ENCODE peak calls at places on chromosomes 1 and 21, in five cellular contexts. One of them, this sample, is unnamed.

GRCh38 chr1:84387480-84388163 is 10.7 kb upstream of the DNASE2B start:
- DNase-seq in nucleus accumbens: no peak
- DNase-seq in stimulated activated CD8-positive, alpha-beta memory T cell treated with anti-CD3 and anti-CD28 coated beads, Interleukin-2, amount 100 ng/mL, for 48 hours: no peak
- DNase-seq in HAP-1: no peak
- DNase-seq in RPMI8226: no peak
- DNase-seq in this sample: no peak

GRCh38 chr21:34185051-34185750 is 111.8 kb downstream of the MRPS6 start:
- DNase-seq in nucleus accumbens: no peak
- DNase-seq in stimulated activated CD8-positive, alpha-beta memory T cell treated with anti-CD3 and anti-CD28 coated beads, Interleukin-2, amount 100 ng/mL, for 48 hours: no peak
- DNase-seq in HAP-1: no peak
- DNase-seq in RPMI8226: no peak
- DNase-seq in this sample: no peak

GRCh38 chr1:203744008-203744972 is 20.7 kb upstream of the LAX1 start:
- DNase-seq in nucleus accumbens: peak; percentile 8
- DNase-seq in stimulated activated CD8-positive, alpha-beta memory T cell treated with anti-CD3 and anti-CD28 coated beads, Interleukin-2, amount 100 ng/mL, for 48 hours: no peak
- DNase-seq in HAP-1: no peak
- DNase-seq in RPMI8226: peak; percentile 77
- DNase-seq in this sample: no peak

GRCh38 chr1:228281631-228282328 is 73.9 kb downstream of the OBSCN start:
- DNase-seq in nucleus accumbens: no peak
- DNase-seq in stimulated activated CD8-positive, alpha-beta memory T cell treated with anti-CD3 and anti-CD28 coated beads, Interleukin-2, amount 100 ng/mL, for 48 hours: no peak
- DNase-seq in HAP-1: no peak
- DNase-seq in RPMI8226: no peak
- DNase-seq in this sample: no peak

GRCh38 chr1:101236546-101237228 is at the start of gene S1PR1:
- DNase-seq in nucleus accumbens: peak; percentile 40
- DNase-seq in stimulated activated CD8-positive, alpha-beta memory T cell treated with anti-CD3 and anti-CD28 coated beads, Interleukin-2, amount 100 ng/mL, for 48 hours: peak; percentile 72
- DNase-seq in HAP-1: peak; percentile 73
- DNase-seq in RPMI8226: peak; percentile 44
- DNase-seq in this sample: peak; percentile 14

GRCh38 chr1:108000620-108001105 is 35.7 kb upstream of the VAV3 start:
- DNase-seq in nucleus accumbens: peak; percentile 29
- DNase-seq in stimulated activated CD8-positive, alpha-beta memory T cell treated with anti-CD3 and anti-CD28 coated beads, Interleukin-2, amount 100 ng/mL, for 48 hours: no peak
- DNase-seq in HAP-1: no peak
- DNase-seq in RPMI8226: no peak
- DNase-seq in this sample: peak; percentile 95

GRCh38 chr1:226029093-226029496 is 30.0 kb upstream of the SDE2 start:
- DNase-seq in nucleus accumbens: no peak
- DNase-seq in stimulated activated CD8-positive, alpha-beta memory T cell treated with anti-CD3 and anti-CD28 coated beads, Interleukin-2, amount 100 ng/mL, for 48 hours: no peak
- DNase-seq in HAP-1: no peak
- DNase-seq in RPMI8226: peak; percentile 89
- DNase-seq in this sample: no peak

GRCh38 chr1:222794656-222795474 is 20.0 kb upstream of the DISP1 start:
- DNase-seq in nucleus accumbens: no peak
- DNase-seq in stimulated activated CD8-positive, alpha-beta memory T cell treated with anti-CD3 and anti-CD28 coated beads, Interleukin-2, amount 100 ng/mL, for 48 hours: no peak
- DNase-seq in HAP-1: no peak
- DNase-seq in RPMI8226: peak; percentile 95
- DNase-seq in this sample: peak; percentile 32

GRCh38 chr1:27864264-27864895 is 8.0 kb upstream of the THEMIS2 start:
- DNase-seq in nucleus accumbens: no peak
- DNase-seq in stimulated activated CD8-positive, alpha-beta memory T cell treated with anti-CD3 and anti-CD28 coated beads, Interleukin-2, amount 100 ng/mL, for 48 hours: no peak
- DNase-seq in HAP-1: no peak
- DNase-seq in RPMI8226: peak; percentile 25
- DNase-seq in this sample: no peak

GRCh38 chr1:41333146-41333784 is 28.0 kb upstream of the FOXO6 start:
- DNase-seq in nucleus accumbens: no peak
- DNase-seq in stimulated activated CD8-positive, alpha-beta memory T cell treated with anti-CD3 and anti-CD28 coated beads, Interleukin-2, amount 100 ng/mL, for 48 hours: peak; percentile 24
- DNase-seq in HAP-1: no peak
- DNase-seq in RPMI8226: no peak
- DNase-seq in this sample: peak; percentile 31

GRCh38 chr1:150322310-150322709 is 977 bp downstream of the PRPF3 start:
- DNase-seq in nucleus accumbens: no peak
- DNase-seq in stimulated activated CD8-positive, alpha-beta memory T cell treated with anti-CD3 and anti-CD28 coated beads, Interleukin-2, amount 100 ng/mL, for 48 hours: no peak
- DNase-seq in HAP-1: no peak
- DNase-seq in RPMI8226: no peak
- DNase-seq in this sample: no peak

GRCh38 chr1:42700006-42700405 is 17.8 kb downstream of the YBX1 start:
- DNase-seq in nucleus accumbens: no peak
- DNase-seq in stimulated activated CD8-positive, alpha-beta memory T cell treated with anti-CD3 and anti-CD28 coated beads, Interleukin-2, amount 100 ng/mL, for 48 hours: no peak
- DNase-seq in HAP-1: no peak
- DNase-seq in RPMI8226: no peak
- DNase-seq in this sample: peak; percentile 23

GRCh38 chr1:145706282-145706681 is 886 bp downstream of the PDZK1 start:
- DNase-seq in nucleus accumbens: no peak
- DNase-seq in stimulated activated CD8-positive, alpha-beta memory T cell treated with anti-CD3 and anti-CD28 coated beads, Interleukin-2, amount 100 ng/mL, for 48 hours: no peak
- DNase-seq in HAP-1: no peak
- DNase-seq in RPMI8226: no peak
- DNase-seq in this sample: peak; percentile 84

GRCh38 chr1:202244841-202245261 is 51.3 kb downstream of the LGR6 start:
- DNase-seq in nucleus accumbens: no peak
- DNase-seq in stimulated activated CD8-positive, alpha-beta memory T cell treated with anti-CD3 and anti-CD28 coated beads, Interleukin-2, amount 100 ng/mL, for 48 hours: no peak
- DNase-seq in HAP-1: no peak
- DNase-seq in RPMI8226: no peak
- DNase-seq in this sample: no peak

GRCh38 chr1:27382950-27383627 is at the start of gene CD164L2:
- DNase-seq in nucleus accumbens: no peak
- DNase-seq in stimulated activated CD8-positive, alpha-beta memory T cell treated with anti-CD3 and anti-CD28 coated beads, Interleukin-2, amount 100 ng/mL, for 48 hours: peak; percentile 37
- DNase-seq in HAP-1: no peak
- DNase-seq in RPMI8226: no peak
- DNase-seq in this sample: no peak

GRCh38 chr1:22418352-22418751 is 33.3 kb upstream of the ZBTB40 start:
- DNase-seq in nucleus accumbens: no peak
- DNase-seq in stimulated activated CD8-positive, alpha-beta memory T cell treated with anti-CD3 and anti-CD28 coated beads, Interleukin-2, amount 100 ng/mL, for 48 hours: no peak
- DNase-seq in HAP-1: no peak
- DNase-seq in RPMI8226: no peak
- DNase-seq in this sample: peak; percentile 26

GRCh38 chr21:33053986-33054385 is 16.0 kb upstream of the OLIG1 start:
- DNase-seq in nucleus accumbens: no peak
- DNase-seq in stimulated activated CD8-positive, alpha-beta memory T cell treated with anti-CD3 and anti-CD28 coated beads, Interleukin-2, amount 100 ng/mL, for 48 hours: no peak
- DNase-seq in HAP-1: no peak
- DNase-seq in RPMI8226: no peak
- DNase-seq in this sample: no peak

GRCh38 chr1:151710187-151710586 is 6.4 kb downstream of the CELF3 start:
- DNase-seq in nucleus accumbens: peak; percentile 85
- DNase-seq in stimulated activated CD8-positive, alpha-beta memory T cell treated with anti-CD3 and anti-CD28 coated beads, Interleukin-2, amount 100 ng/mL, for 48 hours: peak; percentile 19
- DNase-seq in HAP-1: no peak
- DNase-seq in RPMI8226: peak; percentile 54
- DNase-seq in this sample: no peak

GRCh38 chr21:17738171-17738953 is 80.8 kb downstream of the C21orf91 start:
- DNase-seq in nucleus accumbens: no peak
- DNase-seq in stimulated activated CD8-positive, alpha-beta memory T cell treated with anti-CD3 and anti-CD28 coated beads, Interleukin-2, amount 100 ng/mL, for 48 hours: no peak
- DNase-seq in HAP-1: no peak
- DNase-seq in RPMI8226: no peak
- DNase-seq in this sample: peak; percentile 81

GRCh38 chr1:46549697-46550681 is 1.5 kb downstream of the KNCN start:
- DNase-seq in nucleus accumbens: no peak
- DNase-seq in stimulated activated CD8-positive, alpha-beta memory T cell treated with anti-CD3 and anti-CD28 coated beads, Interleukin-2, amount 100 ng/mL, for 48 hours: no peak
- DNase-seq in HAP-1: no peak
- DNase-seq in RPMI8226: peak; percentile 55
- DNase-seq in this sample: peak; percentile 48

GRCh38 chr1:51643362-51643761 is 26.5 kb downstream of the OSBPL9 start:
- DNase-seq in nucleus accumbens: no peak
- DNase-seq in stimulated activated CD8-positive, alpha-beta memory T cell treated with anti-CD3 and anti-CD28 coated beads, Interleukin-2, amount 100 ng/mL, for 48 hours: no peak
- DNase-seq in HAP-1: no peak
- DNase-seq in RPMI8226: no peak
- DNase-seq in this sample: no peak

GRCh38 chr1:169925505-169926482 is 32.1 kb upstream of the SCYL3 start:
- DNase-seq in nucleus accumbens: no peak
- DNase-seq in stimulated activated CD8-positive, alpha-beta memory T cell treated with anti-CD3 and anti-CD28 coated beads, Interleukin-2, amount 100 ng/mL, for 48 hours: no peak
- DNase-seq in HAP-1: no peak
- DNase-seq in RPMI8226: no peak
- DNase-seq in this sample: peak; percentile 11

GRCh38 chr1:164588388-164589341 is 29.7 kb downstream of the PBX1 start:
- DNase-seq in nucleus accumbens: peak; percentile 13
- DNase-seq in stimulated activated CD8-positive, alpha-beta memory T cell treated with anti-CD3 and anti-CD28 coated beads, Interleukin-2, amount 100 ng/mL, for 48 hours: no peak
- DNase-seq in HAP-1: peak; percentile 64
- DNase-seq in RPMI8226: peak; percentile 78
- DNase-seq in this sample: peak; percentile 56

GRCh38 chr1:23422955-23423354 is 1.6 kb downstream of the TCEA3 start:
- DNase-seq in nucleus accumbens: no peak
- DNase-seq in stimulated activated CD8-positive, alpha-beta memory T cell treated with anti-CD3 and anti-CD28 coated beads, Interleukin-2, amount 100 ng/mL, for 48 hours: no peak
- DNase-seq in HAP-1: no peak
- DNase-seq in RPMI8226: no peak
- DNase-seq in this sample: no peak

GRCh38 chr1:55584521-55585401 is 369.6 kb upstream of the USP24 start:
- DNase-seq in nucleus accumbens: no peak
- DNase-seq in stimulated activated CD8-positive, alpha-beta memory T cell treated with anti-CD3 and anti-CD28 coated beads, Interleukin-2, amount 100 ng/mL, for 48 hours: no peak
- DNase-seq in HAP-1: no peak
- DNase-seq in RPMI8226: no peak
- DNase-seq in this sample: peak; percentile 17

GRCh38 chr1:94276900-94277581 is 39.7 kb upstream of the ARHGAP29 start:
- DNase-seq in nucleus accumbens: no peak
- DNase-seq in stimulated activated CD8-positive, alpha-beta memory T cell treated with anti-CD3 and anti-CD28 coated beads, Interleukin-2, amount 100 ng/mL, for 48 hours: no peak
- DNase-seq in HAP-1: no peak
- DNase-seq in RPMI8226: no peak
- DNase-seq in this sample: no peak

GRCh38 chr1:224920930-224921329 is 8.5 kb upstream of the DNAH14 start:
- DNase-seq in nucleus accumbens: no peak
- DNase-seq in stimulated activated CD8-positive, alpha-beta memory T cell treated with anti-CD3 and anti-CD28 coated beads, Interleukin-2, amount 100 ng/mL, for 48 hours: no peak
- DNase-seq in HAP-1: no peak
- DNase-seq in RPMI8226: no peak
- DNase-seq in this sample: no peak

GRCh38 chr1:211210052-211210451 is 49.1 kb upstream of the RCOR3 start:
- DNase-seq in nucleus accumbens: no peak
- DNase-seq in stimulated activated CD8-positive, alpha-beta memory T cell treated with anti-CD3 and anti-CD28 coated beads, Interleukin-2, amount 100 ng/mL, for 48 hours: no peak
- DNase-seq in HAP-1: no peak
- DNase-seq in RPMI8226: no peak
- DNase-seq in this sample: no peak

GRCh38 chr1:174041369-174041768 is 19.2 kb upstream of the RC3H1 start:
- DNase-seq in nucleus accumbens: no peak
- DNase-seq in stimulated activated CD8-positive, alpha-beta memory T cell treated with anti-CD3 and anti-CD28 coated beads, Interleukin-2, amount 100 ng/mL, for 48 hours: no peak
- DNase-seq in HAP-1: no peak
- DNase-seq in RPMI8226: no peak
- DNase-seq in this sample: no peak

GRCh38 chr21:42025392-42026071 is 15.4 kb upstream of the ZBTB21 start:
- DNase-seq in nucleus accumbens: no peak
- DNase-seq in stimulated activated CD8-positive, alpha-beta memory T cell treated with anti-CD3 and anti-CD28 coated beads, Interleukin-2, amount 100 ng/mL, for 48 hours: no peak
- DNase-seq in HAP-1: no peak
- DNase-seq in RPMI8226: no peak
- DNase-seq in this sample: peak; percentile 12